ENCODE peak calls at places on chromosome 1, in eight cellular contexts. U is fibroblast of pulmonary artery, X is hepatocyte, J is tibial artery, Y is esophagus squamous epithelium, O is GM12865, T is uterus, L is endothelial cell of umbilical vein. Q is an unnamed sample.
A peak's percentile ranks its signal among the peaks of the same experiment; 100 is the strongest.

GRCh38 chr1:153535664-153536585 is at the start of gene S100A6:
- DNase-seq in L (peak; percentile 76), Y (peak; percentile 51), J (peak; percentile 96), U (peak; percentile 84), T (peak; percentile 92), O (peak; percentile 37), X (peak; percentile 84), Q (peak; percentile 96)

GRCh38 chr1:11051781-11052510 is 4.9 kb upstream of the MASP2 start:
- DNase-seq in J (no peak), X (no peak), U (peak; percentile 17), T (no peak), O (peak; percentile 66), L (no peak), Y (no peak), Q (no peak)

GRCh38 chr1:89630046-89630445 is 2.9 kb upstream of the LRRC8C start:
- DNase-seq in U (no peak), O (no peak), J (no peak), T (no peak), Y (no peak), L (no peak), X (no peak), Q (no peak)

GRCh38 chr1:202682477-202682876 is 27.8 kb downstream of the SYT2 start:
- DNase-seq in L (no peak), J (peak; percentile 57), T (no peak), Y (no peak), U (no peak), X (no peak), O (no peak), Q (no peak)

GRCh38 chr1:24805534-24806301 is 60.5 kb downstream of the CLIC4 start:
- DNase-seq in U (peak; percentile 87), L (peak; percentile 95), J (no peak), T (peak; percentile 44), O (no peak), X (no peak), Y (no peak), Q (no peak)

GRCh38 chr1:39452081-39452480 is 39.4 kb upstream of the BMP8A start:
- DNase-seq in T (no peak), L (no peak), Y (no peak), O (no peak), U (no peak), J (no peak), X (no peak), Q (no peak)

GRCh38 chr1:25572708-25573590 is 29.5 kb downstream of the LDLRAP1 start:
- DNase-seq in U (peak; percentile 57), O (peak; percentile 67), T (no peak), X (peak; percentile 79), L (peak; percentile 48), Y (no peak), J (no peak), Q (no peak)

GRCh38 chr1:27473755-27474154 is 16.2 kb downstream of the WASF2 start:
- DNase-seq in L (no peak), J (no peak), U (no peak), Y (no peak), O (no peak), T (no peak), X (no peak), Q (no peak)

GRCh38 chr1:223521150-223521549 is 127.9 kb downstream of the CCDC185 start:
- DNase-seq in O (no peak), X (no peak), U (no peak), J (no peak), T (no peak), Y (no peak), L (no peak), Q (no peak)

GRCh38 chr1:192951961-192952460 is 107.1 kb downstream of the UCHL5 start:
- DNase-seq in Y (no peak), T (peak; percentile 54), J (no peak), O (peak; percentile 42), X (peak; percentile 28), L (peak; percentile 96), U (peak; percentile 91), Q (no peak)

GRCh38 chr1:187051618-187052232 is 223.0 kb downstream of the PLA2G4A start:
- DNase-seq in T (no peak), X (peak; percentile 57), Y (no peak), U (peak; percentile 61), J (no peak), O (peak; percentile 73), L (peak; percentile 62), Q (no peak)

GRCh38 chr1:35931424-35932157 is 686 bp downstream of the AGO3 start:
- DNase-seq in L (peak; percentile 51), T (peak; percentile 40), U (no peak), O (no peak), X (peak; percentile 58), J (no peak), Y (no peak), Q (no peak)

GRCh38 chr1:227781314-227781930 is 34.1 kb upstream of the PRSS38 start:
- DNase-seq in J (peak; percentile 50), Y (no peak), T (no peak), U (no peak), L (no peak), O (no peak), X (no peak), Q (peak; percentile 67)

GRCh38 chr1:161440312-161440894 is 64.9 kb upstream of the FCGR2A start:
- DNase-seq in J (no peak), L (peak; percentile 51), Y (no peak), O (peak; percentile 90), T (peak; percentile 25), X (peak; percentile 78), U (peak; percentile 38), Q (no peak)

DNA sequence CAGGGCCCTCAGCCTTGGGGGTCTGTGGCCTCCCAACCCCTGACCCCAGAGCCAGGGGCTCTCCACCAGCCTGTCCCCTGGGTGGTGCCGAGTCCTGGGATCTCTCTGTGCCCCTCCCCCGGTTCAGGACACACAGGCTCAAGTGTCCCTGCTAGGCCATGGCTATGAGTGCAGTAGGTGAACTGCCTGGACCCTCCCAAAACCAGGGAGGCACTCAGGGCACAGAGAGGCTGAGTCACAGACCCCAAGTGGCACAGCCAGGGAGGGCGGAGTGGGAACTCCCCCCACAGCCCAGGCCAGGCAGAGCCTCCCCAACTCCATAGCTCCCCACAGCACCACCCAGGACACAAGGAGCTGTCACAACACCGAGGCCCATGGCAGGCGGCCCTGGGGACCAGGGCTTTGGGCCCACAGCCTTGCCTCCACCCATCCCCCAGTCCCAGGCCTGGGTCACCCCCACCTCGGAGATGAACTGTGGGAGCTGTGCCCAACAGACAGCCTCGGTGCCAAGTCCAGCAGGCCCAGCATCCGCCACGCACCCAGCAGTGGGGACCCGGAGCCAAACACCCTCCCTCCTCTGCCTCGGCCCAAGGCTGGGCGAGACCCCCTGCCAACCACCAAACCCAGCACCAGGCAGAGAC is 3.2 kb downstream of the DVL1 start:
- DNase-seq in L (no peak), J (no peak), T (no peak), Y (no peak), O (no peak), U (no peak), X (no peak), Q (no peak)
- H3K4me3 ChIP-seq in L (no peak overlapping the region), J (no peak overlapping the region), T (no peak overlapping the region), Y (peak overlapping the region; percentile 62), O (no peak overlapping the region), U (no peak overlapping the region), X (no peak overlapping the region), Q (peak overlapping the region; percentile 24)

DNA sequence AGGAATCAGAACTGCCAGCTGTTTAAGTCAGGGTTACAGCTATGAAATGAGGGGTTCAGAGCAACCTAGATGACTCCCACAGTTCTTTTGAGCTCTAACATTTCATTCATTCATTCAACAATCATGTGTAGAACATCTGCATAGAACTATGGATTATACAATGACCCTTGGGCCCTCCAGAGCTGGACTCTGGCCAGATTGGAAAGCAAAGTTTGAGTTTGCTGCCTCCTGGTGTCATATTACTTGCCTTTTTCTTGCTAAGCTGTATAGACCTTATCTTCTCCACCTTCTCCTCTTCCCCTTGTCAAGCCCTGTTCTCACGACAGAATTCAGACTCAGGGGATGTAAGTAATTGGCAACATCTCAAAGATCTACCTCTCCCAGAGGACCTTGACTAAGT is 4.0 kb downstream of the CASQ2 start:
- DNase-seq in T (no peak), L (peak; percentile 20), U (peak; percentile 42), X (peak; percentile 64), Y (no peak), J (no peak), O (peak; percentile 18), Q (no peak)
- TF ChIP-seq CTCF in T (no peak), L (no peak), U (peak; percentile 46), X (peak; percentile 69), Y (peak; percentile 60), J (peak; percentile 27), O (peak; percentile 26), Q (peak; percentile 26)

GRCh38 chr1:180235502-180236239 is 5.6 kb downstream of the LHX4 start:
- DNase-seq in Y (no peak), O (no peak), U (no peak), J (peak; percentile 47), L (no peak), X (no peak), T (no peak), Q (no peak)

GRCh38 chr1:180239145-180240096 is 9.4 kb downstream of the LHX4 start:
- DNase-seq in O (no peak), U (no peak), Y (no peak), L (no peak), T (no peak), J (peak; percentile 52), X (no peak), Q (no peak)

GRCh38 chr1:180236698-180237509 is 6.8 kb downstream of the LHX4 start:
- DNase-seq in O (no peak), U (no peak), T (no peak), L (no peak), Y (no peak), J (peak; percentile 5), X (no peak), Q (no peak)

GRCh38 chr1:180238675-180239074 is 8.6 kb downstream of the LHX4 start:
- DNase-seq in J (peak; percentile 24), U (no peak), O (no peak), X (no peak), L (no peak), Y (no peak), T (no peak), Q (no peak)

GRCh38 chr1:180237850-180238476 is 7.9 kb downstream of the LHX4 start:
- DNase-seq in L (no peak), T (no peak), Y (no peak), X (no peak), U (no peak), J (no peak), O (no peak), Q (no peak)
- H3K4me3 ChIP-seq in L (no peak overlapping the region), T (no peak overlapping the region), Y (no peak overlapping the region), X (no peak overlapping the region), U (no peak overlapping the region), J (no peak overlapping the region), O (no peak overlapping the region), Q (no peak overlapping the region)

GRCh38 chr1:207404849-207405525 is 49.1 kb upstream of the CR2 start:
- DNase-seq in O (peak; percentile 74), T (no peak), L (peak; percentile 70), Y (no peak), J (no peak), U (peak; percentile 86), X (peak; percentile 76), Q (no peak)

GRCh38 chr1:207397525-207397926 is 56.6 kb upstream of the CR2 start:
- DNase-seq in T (no peak), X (no peak), U (no peak), O (no peak), L (no peak), Y (no peak), J (no peak), Q (no peak)

GRCh38 chr1:207402744-207403143 is 51.4 kb upstream of the CR2 start:
- DNase-seq in Y (no peak), J (no peak), T (no peak), L (peak; percentile 72), O (no peak), U (no peak), X (no peak), Q (no peak)

GRCh38 chr1:207398986-207399385 is 55.1 kb upstream of the CR2 start:
- DNase-seq in T (no peak), J (no peak), L (no peak), Y (no peak), O (no peak), X (no peak), U (no peak), Q (no peak)

GRCh38 chr1:207401578-207401977 is 52.5 kb upstream of the CR2 start:
- DNase-seq in Y (no peak), L (no peak), T (no peak), U (no peak), X (no peak), J (no peak), O (no peak), Q (no peak)
- TF ChIP-seq CTCF in Y (no peak), L (no peak), T (no peak), U (no peak), X (no peak), J (no peak), O (peak; percentile 11), Q (no peak)

Q was measured in coronary artery.